ENCODE peak calls at places on chromosome 9, in five cellular contexts. X, Q, E, C and R are unnamed samples.

GRCh38 chr9:126886194-126886830 is 25.9 kb downstream of the ZBTB34 start:
- DNase-seq in E (no peak), C (no peak), Q (no peak), X (no peak), R (no peak)

GRCh38 chr9:34145165-34145564 is 18.7 kb upstream of the DCAF12 start:
- DNase-seq in X (no peak), Q (no peak), E (no peak), C (no peak), R (no peak)

GRCh38 chr9:77543131-77543822 is 104.8 kb downstream of the GNA14 start:
- DNase-seq in X (no peak), Q (no peak), C (no peak), E (no peak), R (no peak)

GRCh38 chr9:81626511-81626910 is 62.8 kb downstream of the TLE1 start:
- DNase-seq in C (no peak), Q (no peak), E (no peak), X (no peak), R (no peak)

GRCh38 chr9:120619751-120620655 is 40.0 kb upstream of the CDK5RAP2 start:
- DNase-seq in E (no peak), X (peak), C (peak), Q (peak), R (no peak)

GRCh38 chr9:124812401-124813016 is 35.6 kb downstream of the OLFML2A start:
- DNase-seq in E (no peak), X (peak), Q (no peak), C (no peak), R (no peak)

GRCh38 chr9:90001756-90002155 is 396.9 kb downstream of the GADD45G start:
- DNase-seq in C (no peak), X (no peak), E (peak), Q (no peak), R (no peak)

GRCh38 chr9:106860731-106861584 is 2.0 kb upstream of the ZNF462 start:
- DNase-seq in E (no peak), C (no peak), Q (peak), X (peak), R (peak)

GRCh38 chr9:81871695-81872094 is 56.5 kb upstream of the SPATA31D4 start:
- DNase-seq in E (no peak), X (no peak), Q (no peak), C (no peak), R (no peak)

GRCh38 chr9:127333326-127334064 is 63.5 kb upstream of the SLC2A8 start:
- DNase-seq in E (no peak), X (peak), C (no peak), Q (no peak), R (no peak)

GRCh38 chr9:105500108-105500766 is 52.4 kb downstream of the FSD1L start:
- DNase-seq in X (no peak), E (no peak), C (no peak), Q (no peak), R (no peak)

GRCh38 chr9:93475856-93476255 is 22.5 kb upstream of the FAM120AOS start:
- DNase-seq in Q (no peak), C (no peak), X (no peak), E (no peak), R (no peak)

GRCh38 chr9:137387034-137387890 is 35.7 kb downstream of the EXD3 start:
- DNase-seq in C (no peak), E (no peak), X (no peak), Q (no peak), R (no peak)

GRCh38 chr9:1267581-1267980 is 217.4 kb downstream of the DMRT2 start:
- DNase-seq in C (peak), Q (no peak), X (no peak), E (no peak), R (peak)

GRCh38 chr9:98228392-98229089 is 26.9 kb downstream of the TBC1D2 start:
- DNase-seq in E (no peak), Q (no peak), C (no peak), X (no peak), R (peak)

GRCh38 chr9:31140316-31140715 is 1244.1 kb upstream of the ACO1 start:
- DNase-seq in X (no peak), Q (no peak), E (no peak), C (no peak), R (no peak)

GRCh38 chr9:8871796-8872470 is 1072.4 kb upstream of the DMAC1 start:
- DNase-seq in Q (no peak), E (no peak), X (no peak), C (no peak), R (no peak)

GRCh38 chr9:18543406-18543965 is 69.5 kb downstream of the ADAMTSL1 start:
- DNase-seq in E (no peak), Q (no peak), X (peak), C (no peak), R (no peak)

DNA sequence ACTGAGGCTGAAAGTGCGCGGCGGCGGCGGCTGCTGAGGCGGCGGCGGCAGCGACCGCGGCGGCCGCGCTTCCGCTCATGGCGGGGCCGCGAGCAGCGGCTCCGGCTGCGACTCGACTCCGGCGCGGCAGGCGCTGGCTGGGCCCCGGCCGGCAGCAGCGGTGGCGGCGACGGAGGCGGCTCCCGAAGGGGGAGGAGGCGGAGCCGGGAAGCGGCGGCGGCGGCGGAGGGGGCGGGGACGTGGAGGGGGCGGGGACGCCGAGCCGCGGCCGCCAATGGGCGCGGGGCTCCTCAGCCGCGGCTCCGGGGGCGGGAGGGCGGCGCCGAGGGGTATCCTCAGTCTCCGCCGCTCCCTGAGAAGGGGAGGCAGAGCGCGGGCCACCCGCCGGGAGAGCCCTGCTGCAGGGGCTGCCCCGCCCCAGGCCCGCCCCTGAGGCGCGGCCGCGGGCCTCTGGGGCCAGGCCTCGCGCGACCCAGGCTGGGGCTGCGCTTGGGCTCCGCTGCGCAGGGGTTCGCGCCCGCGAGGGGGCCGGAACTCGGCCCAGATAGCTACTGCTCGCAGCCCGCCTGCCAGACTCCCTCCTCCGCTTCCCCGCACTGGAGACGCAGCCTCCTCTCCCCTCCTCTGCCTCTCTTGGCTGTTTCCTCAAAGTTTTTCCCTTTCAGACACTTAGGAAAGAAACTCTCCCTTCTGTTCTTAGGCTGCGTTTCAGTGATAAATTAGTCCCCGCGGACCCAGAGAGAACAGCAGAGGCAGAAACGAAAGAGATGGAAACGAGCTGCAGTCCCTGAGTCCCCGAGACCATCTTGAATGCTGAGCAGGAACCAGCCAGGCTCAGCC is 85.0 kb upstream of the MELK start:
- DNase-seq in Q (peak), X (peak), E (peak), C (peak), R (peak)
- TF ChIP-seq POLR2A in Q (no peak), X (peak), E (peak), C (no peak), R (peak)

GRCh38 chr9:69627301-69627700 is 44.9 kb downstream of the APBA1 start:
- DNase-seq in Q (no peak), X (no peak), C (no peak), E (no peak), R (no peak)
- H3K27ac ChIP-seq in Q (no peak), X (no peak), C (no peak), E (no peak), R (no peak)

DNA sequence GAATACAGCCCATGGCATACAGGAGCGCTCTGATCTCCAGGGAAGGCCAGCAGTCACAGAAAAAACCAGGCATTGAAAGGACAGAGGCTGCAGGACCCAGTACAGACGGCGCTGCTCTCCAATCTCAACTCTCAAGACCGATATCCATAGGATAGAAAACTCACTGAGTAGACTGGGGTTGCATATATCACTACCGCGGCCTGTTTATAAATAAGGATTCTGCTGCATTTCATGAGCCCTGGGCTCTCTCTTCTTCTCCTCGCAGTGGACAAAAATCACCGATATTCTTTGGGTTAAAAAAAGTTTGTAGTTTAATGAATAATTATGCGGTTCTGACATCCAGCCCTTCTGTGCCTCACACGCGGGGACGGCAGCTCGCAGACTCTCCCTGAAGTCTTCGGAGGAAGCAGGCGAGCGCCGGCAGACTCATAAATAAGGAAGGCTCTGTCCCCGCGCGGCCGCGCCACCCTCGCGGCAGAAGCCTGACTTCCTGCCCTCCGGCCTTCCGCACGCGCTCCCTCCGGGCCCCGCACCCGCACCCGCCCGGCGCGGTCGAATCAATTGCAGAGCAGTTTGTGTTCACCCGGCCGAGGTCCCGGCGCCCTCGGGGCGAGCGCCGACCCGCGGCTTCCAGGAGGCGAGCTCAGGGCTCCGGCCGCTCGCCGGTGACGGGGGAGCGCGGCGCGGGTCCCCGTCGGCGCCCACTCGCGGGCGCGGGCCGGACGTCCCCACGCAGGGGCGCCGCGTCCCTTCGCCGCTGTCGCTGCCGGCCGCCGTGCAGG is at the start of gene FAM78A:
- DNase-seq in Q (peak), X (no peak), C (peak), E (no peak), R (peak)
- TF ChIP-seq POLR2A in Q (no peak), X (no peak), C (no peak), E (no peak), R (no peak)

DNA sequence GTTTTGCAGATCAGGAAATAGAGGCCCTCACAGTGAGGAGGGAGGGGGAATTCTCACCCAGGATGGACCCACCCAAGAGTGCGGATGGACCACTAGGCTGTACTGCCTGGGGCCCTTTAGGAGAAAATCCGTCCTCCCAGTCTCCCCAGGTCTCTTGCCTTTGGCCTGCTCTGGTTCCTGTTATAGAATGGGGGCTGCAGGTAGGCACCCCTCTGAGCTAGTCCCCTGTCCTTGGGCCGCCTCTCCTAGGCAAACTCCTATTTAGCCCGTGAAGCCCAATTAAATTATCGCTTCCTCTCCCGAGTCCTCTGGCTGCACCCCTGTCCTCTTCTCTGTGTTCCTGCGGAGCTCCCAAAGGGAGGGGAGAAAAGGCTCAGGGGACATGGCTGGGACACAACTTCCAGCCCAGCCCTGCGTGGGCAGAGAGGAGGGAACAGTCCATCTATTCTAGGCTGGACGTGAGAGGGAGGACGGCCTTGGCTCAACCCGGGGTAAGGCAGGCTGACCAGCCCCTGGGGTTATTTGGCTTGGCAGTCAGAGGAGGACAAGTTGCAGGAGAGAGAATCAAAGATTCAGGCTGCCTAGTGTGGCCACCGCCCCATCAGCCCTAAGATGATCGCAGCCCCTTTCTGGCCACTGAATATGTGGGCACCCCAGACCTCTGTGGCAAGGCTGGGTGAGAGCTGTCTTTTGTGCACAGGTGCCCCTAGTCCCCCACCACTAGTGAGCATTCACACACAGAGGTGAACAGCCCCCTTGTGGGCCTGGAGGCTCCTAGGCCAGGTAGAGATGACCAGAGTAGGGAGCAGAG is 134.2 kb downstream of the C9orf50 start:
- DNase-seq in C (peak), X (peak), Q (peak), E (peak), R (peak)
- H3K27ac ChIP-seq in C (peak), X (peak), Q (peak), E (peak), R (peak)

DNA sequence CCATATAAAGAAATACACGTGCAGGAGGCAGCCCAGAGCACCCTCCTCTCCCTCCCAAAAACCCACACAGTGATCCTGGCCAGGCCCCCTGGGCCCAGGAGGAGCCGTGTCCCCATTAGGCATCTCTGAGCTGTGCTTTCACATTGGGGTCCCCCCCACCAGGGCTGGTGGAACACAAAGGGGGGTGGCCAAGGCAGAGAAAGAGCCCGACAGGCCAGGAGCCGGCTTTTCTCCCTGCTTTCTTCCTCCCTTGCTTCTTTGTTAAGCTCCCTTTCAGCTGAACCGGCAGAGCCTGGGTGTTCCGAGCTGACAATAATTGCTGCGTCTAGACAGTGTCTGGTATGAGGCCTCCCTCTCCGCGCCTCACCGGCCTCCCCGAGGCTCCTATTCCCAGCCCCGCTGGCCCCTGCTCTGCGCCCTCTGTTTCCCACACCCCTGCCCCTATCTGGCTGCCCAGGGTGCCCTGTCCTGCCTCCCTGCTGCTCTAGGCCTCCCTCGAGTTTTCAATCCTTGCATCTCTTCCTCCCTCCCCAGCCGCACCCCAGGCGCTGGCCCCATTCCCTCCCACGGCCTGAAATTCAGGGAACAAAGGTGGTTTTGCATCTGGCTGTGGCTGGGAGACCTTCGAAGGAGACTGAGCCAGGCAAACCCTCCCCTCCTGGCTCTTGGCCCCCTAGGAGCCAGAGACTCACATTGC is 120.6 kb downstream of the C9orf50 start:
- DNase-seq in C (no peak), X (peak), Q (peak), E (no peak), R (no peak)
- TF ChIP-seq POLR2A in C (no peak), X (no peak), Q (no peak), E (no peak), R (no peak)